ENCODE peak calls at places on chromosomes 7 and 10, in nine cellular contexts. P is body of pancreas, T is Peyer's patch, Y is stomach, W is IMR-90, O is prostate gland, D is transverse colon, I is breast epithelium, V is suprapubic skin. M is an unnamed sample.

GRCh38 chr7:8290645-8291308 is 28.8 kb upstream of the ICA1 start:
- DNase-seq in P (peak; percentile 46), T (no peak), Y (peak; percentile 34), W (no peak), O (peak; percentile 60), D (no peak), I (no peak), V (no peak), M (no peak)

GRCh38 chr7:5172196-5172800 is 17.7 kb upstream of the WIPI2 start:
- DNase-seq in P (no peak), T (no peak), Y (no peak), W (no peak), O (no peak), D (no peak), I (no peak), V (no peak), M (no peak)

GRCh38 chr10:98415710-98416077 is 712 bp upstream of the PYROXD2 start:
- DNase-seq in P (no peak), T (no peak), Y (no peak), W (no peak), O (no peak), D (no peak), I (no peak), V (no peak), M (no peak)

GRCh38 chr7:139987691-139988516 is 74.8 kb downstream of the PARP12 start:
- DNase-seq in P (no peak), T (no peak), Y (no peak), W (no peak), O (no peak), D (no peak), I (no peak), V (no peak), M (no peak)

GRCh38 chr7:100369105-100369504 is 4.2 kb upstream of the PILRA start:
- DNase-seq in P (no peak), T (peak; percentile 93), Y (peak; percentile 58), W (no peak), O (no peak), D (peak; percentile 75), I (no peak), V (no peak), M (peak; percentile 86)

GRCh38 chr7:117014673-117015133 is 61.4 kb downstream of the ST7 start:
- DNase-seq in P (peak; percentile 40), T (peak; percentile 74), Y (peak; percentile 56), W (peak; percentile 68), O (peak; percentile 11), D (peak; percentile 28), I (peak; percentile 23), V (no peak), M (peak; percentile 67)

GRCh38 chr10:34739915-34740314 is 75.2 kb downstream of the PARD3 start:
- DNase-seq in P (peak; percentile 42), T (peak; percentile 49), Y (peak; percentile 30), W (peak; percentile 91), O (peak; percentile 36), D (peak; percentile 39), I (peak; percentile 49), V (no peak), M (no peak)

GRCh38 chr7:133550811-133551210 is 297.9 kb downstream of the EXOC4 start:
- DNase-seq in P (no peak), T (no peak), Y (no peak), W (no peak), O (no peak), D (no peak), I (no peak), V (no peak), M (no peak)

GRCh38 chr7:12884856-12885440 is 197.5 kb downstream of the ARL4A start:
- DNase-seq in P (no peak), T (no peak), Y (no peak), W (peak; percentile 61), O (no peak), D (no peak), I (no peak), V (no peak), M (no peak)

GRCh38 chr7:158270106-158270775 is 317.4 kb downstream of the PTPRN2 start:
- DNase-seq in P (no peak), T (no peak), Y (no peak), W (no peak), O (no peak), D (no peak), I (no peak), V (peak; percentile 40), M (peak; percentile 42)

GRCh38 chr10:95382174-95382573 is 91.4 kb upstream of the PDLIM1 start:
- DNase-seq in P (no peak), T (no peak), Y (no peak), W (no peak), O (no peak), D (no peak), I (no peak), V (no peak), M (no peak)

GRCh38 chr7:90877201-90877600 is 281.1 kb downstream of the CDK14 start:
- DNase-seq in P (no peak), T (no peak), Y (no peak), W (no peak), O (no peak), D (no peak), I (no peak), V (no peak), M (no peak)

GRCh38 chr10:5840314-5841307 is 27.4 kb upstream of the GDI2 start:
- DNase-seq in P (peak; percentile 16), T (peak; percentile 85), Y (no peak), W (no peak), O (no peak), D (peak; percentile 28), I (no peak), V (no peak), M (no peak)

GRCh38 chr10:11685787-11686218 is 56.4 kb upstream of the ECHDC3 start:
- DNase-seq in P (peak; percentile 52), T (peak; percentile 95), Y (peak; percentile 86), W (peak; percentile 24), O (peak; percentile 46), D (peak; percentile 87), I (peak; percentile 69), V (peak; percentile 83), M (peak; percentile 59)

GRCh38 chr10:87656431-87657072 is 3.1 kb upstream of the PAPSS2 start:
- DNase-seq in P (no peak), T (no peak), Y (no peak), W (peak; percentile 52), O (no peak), D (no peak), I (no peak), V (no peak), M (no peak)

GRCh38 chr10:127921751-127922140 is 14.8 kb downstream of the PTPRE start:
- DNase-seq in P (no peak), T (no peak), Y (no peak), W (no peak), O (no peak), D (no peak), I (no peak), V (no peak), M (no peak)
- TF ChIP-seq POLR2A in P (no peak), T (no peak), Y (no peak), W (no peak), O (no peak), D (no peak), I (no peak), V (no peak), M (no peak)

GRCh38 chr10:26451903-26452302 is 13.8 kb downstream of the APBB1IP start:
- DNase-seq in P (no peak), T (no peak), Y (no peak), W (no peak), O (no peak), D (no peak), I (no peak), V (no peak), M (no peak)
- H3K4me1 ChIP-seq in P (no peaks in the 10 kb centered on the region), T (peaks cover 3% of the 10 kb centered on the region), Y (no peaks in the 10 kb centered on the region), W (no peaks in the 10 kb centered on the region), O (no peaks in the 10 kb centered on the region), D (no peaks in the 10 kb centered on the region), I (no peaks in the 10 kb centered on the region), V (no peaks in the 10 kb centered on the region), M (no peaks in the 10 kb centered on the region)

GRCh38 chr10:71713135-71714040 is 6.2 kb downstream of the C10orf105 start:
- DNase-seq in P (peak; percentile 37), T (peak; percentile 75), Y (peak; percentile 65), W (peak; percentile 80), O (peak; percentile 80), D (peak; percentile 69), I (peak; percentile 91), V (peak; percentile 95), M (no peak)
- TF ChIP-seq POLR2A in P (no peak), T (no peak), Y (no peak), W (no peak), O (peak; percentile 17), D (no peak), I (no peak), V (no peak), M (no peak)

DNA sequence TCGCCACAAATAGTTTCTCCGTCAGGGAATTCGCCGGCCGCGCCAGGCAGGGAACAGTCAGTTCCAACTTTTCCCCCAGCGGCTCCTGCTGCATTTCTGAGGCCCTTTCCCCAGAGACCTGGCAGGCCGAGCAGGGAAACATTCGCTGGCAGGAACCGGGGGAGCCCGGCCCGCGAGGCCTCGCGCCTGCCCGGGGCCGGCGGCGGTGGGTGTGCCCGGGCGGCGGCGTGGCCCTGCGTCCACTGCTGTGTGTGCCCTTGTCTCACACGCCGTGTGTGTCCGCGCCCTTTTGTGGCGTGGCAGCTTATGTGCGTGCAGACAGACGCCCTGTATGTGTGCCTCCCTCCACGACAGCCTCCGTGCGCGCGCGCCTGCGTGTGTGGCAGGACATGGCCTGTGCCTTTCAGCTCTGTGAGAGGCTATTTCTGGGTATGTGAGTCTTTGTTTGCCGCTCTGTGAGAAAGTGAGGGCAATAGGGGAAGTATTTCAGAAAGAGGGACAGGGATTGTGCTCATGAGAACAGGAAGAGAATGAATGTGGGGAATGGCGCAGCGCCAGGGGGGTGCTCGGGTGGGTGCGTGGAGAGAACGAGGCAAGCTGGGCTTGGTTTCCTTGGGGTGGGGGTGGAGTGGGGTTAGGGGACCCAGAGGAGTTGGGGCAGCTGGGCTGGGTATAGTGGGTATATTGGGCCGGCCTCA is 689 bp upstream of the SMARCD3 start:
- DNase-seq in P (peak; percentile 56), T (peak; percentile 63), Y (peak; percentile 66), W (peak; percentile 59), O (peak; percentile 34), D (peak; percentile 54), I (peak; percentile 43), V (peak; percentile 83), M (peak; percentile 47)
- H3K4me1 ChIP-seq in P (peaks cover 73% of the 10 kb centered on the region), T (peaks cover 33% of the 10 kb centered on the region), Y (peaks cover 73% of the 10 kb centered on the region), W (peaks cover 46% of the 10 kb centered on the region), O (no peaks in the 10 kb centered on the region), D (peaks cover 65% of the 10 kb centered on the region), I (peaks cover 21% of the 10 kb centered on the region), V (peaks cover 84% of the 10 kb centered on the region), M (no peaks in the 10 kb centered on the region)

DNA sequence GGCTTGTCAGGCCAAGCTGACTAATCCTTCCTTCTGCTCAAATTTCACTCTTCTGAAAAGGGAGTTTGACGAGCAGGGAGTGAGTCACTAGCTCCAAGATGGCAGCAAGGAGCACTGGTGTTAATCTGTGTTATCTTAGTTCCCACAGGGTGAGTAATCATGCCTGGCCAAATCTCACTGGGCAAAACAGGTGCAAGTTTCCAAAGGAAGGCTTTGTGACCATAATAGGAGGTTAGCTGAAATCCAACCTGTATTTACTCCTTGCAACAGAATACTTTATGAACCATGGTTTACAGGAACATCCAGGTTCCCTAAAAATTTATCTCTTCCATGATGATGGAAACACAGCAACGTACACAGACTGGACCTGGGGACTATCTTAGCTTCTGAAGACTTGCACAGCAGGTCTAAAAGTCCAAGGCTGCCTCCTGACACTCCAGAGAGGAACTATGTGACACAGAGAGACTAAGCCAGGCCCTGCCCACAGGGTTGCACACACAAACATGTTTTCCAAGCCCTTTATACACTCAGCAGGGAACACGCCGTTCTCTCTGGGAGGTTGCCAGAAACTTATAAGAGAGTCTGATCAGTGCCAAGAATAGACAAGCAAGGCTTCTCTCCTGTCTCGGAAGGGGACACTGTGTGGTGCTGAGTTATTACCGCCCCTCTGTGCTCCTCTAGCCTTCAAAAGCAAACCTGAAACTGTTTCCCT is 46.3 kb downstream of the PDK4 start:
- DNase-seq in P (peak; percentile 92), T (peak; percentile 96), Y (peak; percentile 94), W (peak; percentile 74), O (peak; percentile 98), D (peak; percentile 92), I (peak; percentile 97), V (peak; percentile 96), M (peak; percentile 96)
- TF ChIP-seq POLR2A in P (no peak), T (peak; percentile 87), Y (no peak), W (no peak), O (peak; percentile 19), D (peak; percentile 69), I (peak; percentile 29), V (peak; percentile 55), M (peak; percentile 64)

M was measured in right lobe of liver.